ENCODE peak calls at places on chromosomes 4 and X, in four cellular contexts. One of them, this sample, is unnamed.

GRCh38 chr4:128796934-128797333 is 12.6 kb upstream of the JADE1 start:
- DNase-seq in K562: no peak
- DNase-seq in CD4-positive, CD25-positive, alpha-beta regulatory T cell: no peak
- DNase-seq in right atrium auricular region: no peak
- DNase-seq in this sample: no peak

GRCh38 chr4:153822316-153822715 is 33.4 kb upstream of the SFRP2 start:
- DNase-seq in K562: no peak
- DNase-seq in CD4-positive, CD25-positive, alpha-beta regulatory T cell: no peak
- DNase-seq in right atrium auricular region: no peak
- DNase-seq in this sample: no peak

GRCh38 chrX:120244735-120245498 is 5.7 kb upstream of the ZBTB33 start:
- DNase-seq in K562: peak; percentile 88
- DNase-seq in CD4-positive, CD25-positive, alpha-beta regulatory T cell: peak; percentile 78
- DNase-seq in right atrium auricular region: peak; percentile 85
- DNase-seq in this sample: peak; percentile 83

GRCh38 chr4:4394644-4395043 is 7.7 kb downstream of the NSG1 start:
- DNase-seq in K562: no peak
- DNase-seq in CD4-positive, CD25-positive, alpha-beta regulatory T cell: no peak
- DNase-seq in right atrium auricular region: no peak
- DNase-seq in this sample: no peak

GRCh38 chr4:98524271-98524670 is 134.1 kb downstream of the TSPAN5 start:
- DNase-seq in K562: no peak
- DNase-seq in CD4-positive, CD25-positive, alpha-beta regulatory T cell: no peak
- DNase-seq in right atrium auricular region: no peak
- DNase-seq in this sample: no peak

GRCh38 chrX:108732630-108733321 is 3.6 kb downstream of the IRS4 start:
- DNase-seq in K562: no peak
- DNase-seq in CD4-positive, CD25-positive, alpha-beta regulatory T cell: no peak
- DNase-seq in right atrium auricular region: no peak
- DNase-seq in this sample: no peak

GRCh38 chrX:10482262-10482661 is 138.1 kb downstream of the MID1 start:
- DNase-seq in K562: no peak
- DNase-seq in CD4-positive, CD25-positive, alpha-beta regulatory T cell: no peak
- DNase-seq in right atrium auricular region: no peak
- DNase-seq in this sample: no peak

GRCh38 chrX:84064164-84064563 is 123.8 kb downstream of the RPS6KA6 start:
- DNase-seq in K562: no peak
- DNase-seq in CD4-positive, CD25-positive, alpha-beta regulatory T cell: no peak
- DNase-seq in right atrium auricular region: no peak
- DNase-seq in this sample: no peak

GRCh38 chr4:140267576-140267975 is 105.9 kb upstream of the SCOC start:
- DNase-seq in K562: no peak
- DNase-seq in CD4-positive, CD25-positive, alpha-beta regulatory T cell: no peak
- DNase-seq in right atrium auricular region: no peak
- DNase-seq in this sample: no peak

GRCh38 chr4:8467016-8467415 is 26.4 kb downstream of the TRMT44 start:
- DNase-seq in K562: no peak
- DNase-seq in CD4-positive, CD25-positive, alpha-beta regulatory T cell: no peak
- DNase-seq in right atrium auricular region: no peak
- DNase-seq in this sample: no peak

GRCh38 chr4:8470451-8471024 is 30.0 kb downstream of the TRMT44 start:
- DNase-seq in K562: no peak
- DNase-seq in CD4-positive, CD25-positive, alpha-beta regulatory T cell: no peak
- DNase-seq in right atrium auricular region: no peak
- DNase-seq in this sample: no peak

GRCh38 chr4:8471211-8471875 is 30.8 kb downstream of the TRMT44 start:
- DNase-seq in K562: no peak
- DNase-seq in CD4-positive, CD25-positive, alpha-beta regulatory T cell: no peak
- DNase-seq in right atrium auricular region: no peak
- DNase-seq in this sample: no peak

GRCh38 chr4:8469550-8469949 is 29.0 kb downstream of the TRMT44 start:
- DNase-seq in K562: no peak
- DNase-seq in CD4-positive, CD25-positive, alpha-beta regulatory T cell: no peak
- DNase-seq in right atrium auricular region: no peak
- DNase-seq in this sample: no peak

DNA sequence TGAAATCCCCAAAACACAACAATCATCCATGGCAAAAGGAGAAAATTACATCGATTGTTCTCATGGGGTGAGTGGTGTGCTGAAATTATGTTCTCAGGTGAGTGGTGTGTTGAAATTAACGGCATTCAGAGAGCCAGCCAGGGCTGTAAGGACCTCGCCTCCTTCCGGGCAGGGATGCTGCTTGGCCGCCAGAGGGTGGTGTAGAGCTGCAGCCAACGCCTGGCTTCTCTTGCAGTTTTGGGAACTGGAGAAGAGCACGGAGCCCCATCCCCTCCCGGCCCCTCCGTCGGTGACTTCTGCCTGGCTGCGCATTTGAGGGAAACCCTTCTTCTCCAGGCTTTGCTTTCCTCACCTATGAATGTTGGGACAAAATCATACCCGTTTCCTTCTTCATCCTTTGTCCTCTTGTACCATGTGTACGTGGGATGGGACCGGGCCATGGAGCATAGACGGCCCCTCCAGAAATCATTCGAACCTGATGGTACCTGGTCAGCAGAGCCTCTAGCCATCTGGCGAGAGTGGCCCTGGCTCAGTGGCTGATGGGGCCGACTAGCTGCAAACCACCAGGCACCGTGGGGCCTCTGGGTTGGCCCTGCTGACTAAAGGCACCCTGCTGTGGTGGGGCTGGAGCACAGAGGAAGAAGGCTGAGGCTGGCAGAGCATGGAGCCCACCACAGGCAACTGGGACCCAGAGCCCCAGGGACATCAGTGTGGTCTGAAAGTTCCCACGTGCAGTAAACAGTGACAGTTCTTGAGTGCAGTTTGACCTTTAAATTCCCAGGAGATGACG is 28.4 kb downstream of the TRMT44 start:
- DNase-seq in K562: peak; percentile 75
- DNase-seq in CD4-positive, CD25-positive, alpha-beta regulatory T cell: peak; percentile 61
- DNase-seq in right atrium auricular region: peak; percentile 75
- DNase-seq in this sample: peak; percentile 81
- H3K4me1 ChIP-seq in K562: peaks cover 35% of the 10 kb centered on the region
- H3K4me1 ChIP-seq in CD4-positive, CD25-positive, alpha-beta regulatory T cell: no peaks in the 10 kb centered on the region
- H3K4me1 ChIP-seq in right atrium auricular region: no peaks in the 10 kb centered on the region
- H3K4me1 ChIP-seq in this sample: no peaks in the 10 kb centered on the region

DNA sequence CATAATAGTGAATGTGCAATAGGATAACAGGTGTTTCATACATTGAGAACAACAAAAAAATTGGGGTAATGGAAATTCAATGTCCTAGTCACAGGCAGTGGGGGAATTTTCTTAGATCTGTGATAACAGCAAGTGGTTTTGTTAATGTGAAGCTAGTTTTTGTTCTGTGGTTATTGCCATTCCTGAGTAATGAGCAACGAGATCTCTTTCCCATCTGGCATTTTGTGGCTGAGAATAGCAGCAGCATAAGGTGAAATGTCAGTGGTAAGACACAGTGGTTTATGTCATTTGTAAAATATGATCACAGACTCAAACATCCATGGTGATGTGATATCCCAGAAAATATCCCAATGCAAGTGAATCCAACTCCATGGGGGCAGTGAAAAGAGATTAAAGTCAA is 497.5 kb downstream of the KCNIP4 start:
- DNase-seq in K562: no peak
- DNase-seq in CD4-positive, CD25-positive, alpha-beta regulatory T cell: no peak
- DNase-seq in right atrium auricular region: no peak
- DNase-seq in this sample: no peak
- H3K4me1 ChIP-seq in K562: no peaks in the 10 kb centered on the region
- H3K4me1 ChIP-seq in CD4-positive, CD25-positive, alpha-beta regulatory T cell: no peaks in the 10 kb centered on the region
- H3K4me1 ChIP-seq in right atrium auricular region: no peaks in the 10 kb centered on the region
- H3K4me1 ChIP-seq in this sample: no peaks in the 10 kb centered on the region

GRCh38 chrX:97363843-97364242 is 480.1 kb downstream of the RPA4 start:
- DNase-seq in K562: no peak
- DNase-seq in CD4-positive, CD25-positive, alpha-beta regulatory T cell: no peak
- DNase-seq in right atrium auricular region: no peak
- DNase-seq in this sample: no peak

GRCh38 chrX:97372006-97372766 is 488.5 kb downstream of the RPA4 start:
- DNase-seq in K562: no peak
- DNase-seq in CD4-positive, CD25-positive, alpha-beta regulatory T cell: no peak
- DNase-seq in right atrium auricular region: no peak
- DNase-seq in this sample: peak; percentile 20

GRCh38 chrX:97366246-97366645 is 482.5 kb downstream of the RPA4 start:
- DNase-seq in K562: no peak
- DNase-seq in CD4-positive, CD25-positive, alpha-beta regulatory T cell: no peak
- DNase-seq in right atrium auricular region: no peak
- DNase-seq in this sample: no peak

DNA sequence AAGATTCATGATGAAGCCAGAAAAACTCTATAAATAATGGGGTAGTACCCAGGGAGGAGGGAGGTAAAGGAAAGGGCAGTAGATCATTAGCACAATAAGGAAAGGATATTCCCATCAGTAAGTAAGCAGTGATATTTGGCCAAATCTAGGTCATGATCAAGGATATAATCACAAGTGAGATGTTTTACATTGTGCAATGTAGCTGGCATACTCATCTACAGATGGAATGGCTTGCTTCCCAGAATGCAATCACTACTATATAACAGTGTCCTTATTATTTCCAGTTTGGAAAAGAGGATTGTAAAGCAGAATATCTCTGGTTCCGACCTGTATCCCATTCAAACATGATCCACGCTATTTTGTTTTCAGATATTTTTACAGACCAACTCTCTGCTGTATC is 483.4 kb downstream of the RPA4 start:
- DNase-seq in K562: no peak
- DNase-seq in CD4-positive, CD25-positive, alpha-beta regulatory T cell: no peak
- DNase-seq in right atrium auricular region: no peak
- DNase-seq in this sample: no peak
- H3K4me1 ChIP-seq in K562: no peaks in the 10 kb centered on the region
- H3K4me1 ChIP-seq in CD4-positive, CD25-positive, alpha-beta regulatory T cell: no peaks in the 10 kb centered on the region
- H3K4me1 ChIP-seq in right atrium auricular region: no peaks in the 10 kb centered on the region
- H3K4me1 ChIP-seq in this sample: no peaks in the 10 kb centered on the region

GRCh38 chr4:168605411-168605810 is 108.6 kb downstream of the PALLD start:
- DNase-seq in K562: no peak
- DNase-seq in CD4-positive, CD25-positive, alpha-beta regulatory T cell: no peak
- DNase-seq in right atrium auricular region: no peak
- DNase-seq in this sample: no peak

GRCh38 chr4:168600796-168601583 is 104.1 kb downstream of the PALLD start:
- DNase-seq in K562: no peak
- DNase-seq in CD4-positive, CD25-positive, alpha-beta regulatory T cell: no peak
- DNase-seq in right atrium auricular region: no peak
- DNase-seq in this sample: no peak

GRCh38 chr4:168601899-168602298 is 105.0 kb downstream of the PALLD start:
- DNase-seq in K562: no peak
- DNase-seq in CD4-positive, CD25-positive, alpha-beta regulatory T cell: no peak
- DNase-seq in right atrium auricular region: no peak
- DNase-seq in this sample: no peak

GRCh38 chr4:168607215-168607614 is 110.4 kb downstream of the PALLD start:
- DNase-seq in K562: no peak
- DNase-seq in CD4-positive, CD25-positive, alpha-beta regulatory T cell: no peak
- DNase-seq in right atrium auricular region: no peak
- DNase-seq in this sample: no peak

GRCh38 chr4:168604496-168605373 is 107.9 kb downstream of the PALLD start:
- DNase-seq in K562: no peak
- DNase-seq in CD4-positive, CD25-positive, alpha-beta regulatory T cell: no peak
- DNase-seq in right atrium auricular region: no peak
- DNase-seq in this sample: peak; percentile 94
- H3K4me1 ChIP-seq in K562: no peaks in the 10 kb centered on the region
- H3K4me1 ChIP-seq in CD4-positive, CD25-positive, alpha-beta regulatory T cell: no peaks in the 10 kb centered on the region
- H3K4me1 ChIP-seq in right atrium auricular region: no peaks in the 10 kb centered on the region
- H3K4me1 ChIP-seq in this sample: peaks cover 31% of the 10 kb centered on the region

GRCh38 chr4:1787411-1788077 is 5.5 kb upstream of the FGFR3 start:
- DNase-seq in K562: no peak
- DNase-seq in CD4-positive, CD25-positive, alpha-beta regulatory T cell: no peak
- DNase-seq in right atrium auricular region: no peak
- DNase-seq in this sample: no peak

GRCh38 chr4:1792158-1792831 is 798 bp upstream of the FGFR3 start:
- DNase-seq in K562: no peak
- DNase-seq in CD4-positive, CD25-positive, alpha-beta regulatory T cell: no peak
- DNase-seq in right atrium auricular region: no peak
- DNase-seq in this sample: no peak

GRCh38 chr4:1788254-1788973 is 4.7 kb upstream of the FGFR3 start:
- DNase-seq in K562: peak; percentile 63
- DNase-seq in CD4-positive, CD25-positive, alpha-beta regulatory T cell: no peak
- DNase-seq in right atrium auricular region: no peak
- DNase-seq in this sample: no peak

GRCh38 chr4:1789552-1789951 is 3.5 kb upstream of the FGFR3 start:
- DNase-seq in K562: no peak
- DNase-seq in CD4-positive, CD25-positive, alpha-beta regulatory T cell: no peak
- DNase-seq in right atrium auricular region: no peak
- DNase-seq in this sample: no peak

GRCh38 chr4:1790005-1790404 is 3.1 kb upstream of the FGFR3 start:
- DNase-seq in K562: no peak
- DNase-seq in CD4-positive, CD25-positive, alpha-beta regulatory T cell: no peak
- DNase-seq in right atrium auricular region: no peak
- DNase-seq in this sample: no peak
- H3K4me1 ChIP-seq in K562: peaks cover 76% of the 10 kb centered on the region
- H3K4me1 ChIP-seq in CD4-positive, CD25-positive, alpha-beta regulatory T cell: peaks cover 12% of the 10 kb centered on the region
- H3K4me1 ChIP-seq in right atrium auricular region: no peaks in the 10 kb centered on the region
- H3K4me1 ChIP-seq in this sample: peaks cover 2% of the 10 kb centered on the region

DNA sequence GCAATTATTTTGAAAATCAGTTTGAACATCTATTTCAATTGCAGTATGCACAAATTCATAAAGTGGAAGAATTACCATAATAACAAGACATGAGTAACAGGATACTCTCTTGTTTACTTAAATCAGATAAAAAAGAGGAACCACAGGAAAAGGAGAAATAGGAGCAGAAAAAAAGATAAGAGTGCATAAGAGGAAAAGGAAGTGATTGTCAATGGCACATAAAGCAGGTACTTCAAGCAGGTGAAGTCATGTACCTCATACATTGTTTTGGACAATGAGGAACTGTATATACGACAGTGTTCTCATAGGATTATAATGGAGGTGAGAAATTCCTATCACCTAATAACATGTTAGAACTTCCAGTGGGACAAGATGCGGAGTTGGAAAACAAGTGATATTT is 334.5 kb upstream of the PCDH7 start:
- DNase-seq in K562: no peak
- DNase-seq in CD4-positive, CD25-positive, alpha-beta regulatory T cell: no peak
- DNase-seq in right atrium auricular region: no peak
- DNase-seq in this sample: no peak
- H3K4me1 ChIP-seq in K562: no peaks in the 10 kb centered on the region
- H3K4me1 ChIP-seq in CD4-positive, CD25-positive, alpha-beta regulatory T cell: no peaks in the 10 kb centered on the region
- H3K4me1 ChIP-seq in right atrium auricular region: no peaks in the 10 kb centered on the region
- H3K4me1 ChIP-seq in this sample: peaks cover 10% of the 10 kb centered on the region